ENCODE peak calls at places on chromosomes 2 and 18, in five cellular contexts. One of them, this sample, is unnamed.

GRCh38 chr2:72980535-72981217 is 63.4 kb downstream of the EMX1 start:
- DNase-seq in WTC11: no peak
- DNase-seq in HepG2: no peak
- DNase-seq in H1: no peak
- DNase-seq in K562: no peak
- DNase-seq in this sample: no peak

GRCh38 chr18:23563377-23564043 is 22.8 kb downstream of the NPC1 start:
- DNase-seq in H1: no peak
- DNase-seq in WTC11: no peak
- DNase-seq in HepG2: no peak
- DNase-seq in K562: no peak
- DNase-seq in this sample: no peak

GRCh38 chr18:80176334-80177080 is 67.4 kb downstream of the ADNP2 start:
- DNase-seq in WTC11: no peak
- DNase-seq in H1: no peak
- DNase-seq in HepG2: peak; percentile 8
- DNase-seq in K562: no peak
- DNase-seq in this sample: no peak

GRCh38 chr18:76494181-76494540 is 881 bp downstream of the ZNF516 start:
- DNase-seq in WTC11: peak; percentile 42
- DNase-seq in K562: no peak
- DNase-seq in HepG2: peak; percentile 18
- DNase-seq in H1: no peak
- DNase-seq in this sample: no peak

GRCh38 chr18:25350561-25351201 is 1.3 kb downstream of the ZNF521 start:
- DNase-seq in H1: peak; percentile 65
- DNase-seq in HepG2: no peak
- DNase-seq in K562: no peak
- DNase-seq in WTC11: peak; percentile 17
- DNase-seq in this sample: no peak

GRCh38 chr2:147275943-147276342 is 568.9 kb upstream of the ACVR2A start:
- DNase-seq in K562: no peak
- DNase-seq in HepG2: no peak
- DNase-seq in H1: peak; percentile 53
- DNase-seq in WTC11: peak; percentile 46
- DNase-seq in this sample: no peak

GRCh38 chr2:117956036-117956791 is 57.7 kb downstream of the CCDC93 start:
- DNase-seq in K562: no peak
- DNase-seq in H1: no peak
- DNase-seq in HepG2: no peak
- DNase-seq in WTC11: no peak
- DNase-seq in this sample: no peak

GRCh38 chr2:209411718-209412117 is 12.1 kb upstream of the MAP2 start:
- DNase-seq in H1: no peak
- DNase-seq in HepG2: no peak
- DNase-seq in WTC11: no peak
- DNase-seq in K562: no peak
- DNase-seq in this sample: no peak

GRCh38 chr18:36511791-36512352 is 214.4 kb downstream of the FHOD3 start:
- DNase-seq in HepG2: no peak
- DNase-seq in H1: no peak
- DNase-seq in WTC11: no peak
- DNase-seq in K562: no peak
- DNase-seq in this sample: no peak

GRCh38 chr2:220550995-220551702 is 923.7 kb downstream of the SLC4A3 start:
- DNase-seq in HepG2: no peak
- DNase-seq in H1: no peak
- DNase-seq in K562: no peak
- DNase-seq in WTC11: no peak
- DNase-seq in this sample: no peak

GRCh38 chr2:32591669-32592463 is 36.0 kb upstream of the TTC27 start:
- DNase-seq in H1: no peak
- DNase-seq in WTC11: no peak
- DNase-seq in HepG2: no peak
- DNase-seq in K562: peak; percentile 82
- DNase-seq in this sample: peak; percentile 9

GRCh38 chr2:227774011-227774624 is 28.4 kb downstream of the SCYGR8 start:
- DNase-seq in K562: peak; percentile 14
- DNase-seq in H1: peak; percentile 49
- DNase-seq in HepG2: peak; percentile 69
- DNase-seq in WTC11: peak; percentile 28
- DNase-seq in this sample: no peak

GRCh38 chr18:58378980-58379379 is 249.9 kb downstream of the ALPK2 start:
- DNase-seq in HepG2: no peak
- DNase-seq in K562: no peak
- DNase-seq in WTC11: no peak
- DNase-seq in H1: no peak
- DNase-seq in this sample: no peak

GRCh38 chr2:149598014-149598395 is 10.4 kb upstream of the MMADHC start:
- DNase-seq in K562: no peak
- DNase-seq in WTC11: no peak
- DNase-seq in HepG2: no peak
- DNase-seq in H1: no peak
- DNase-seq in this sample: no peak

GRCh38 chr2:197179744-197180498 is 130.7 kb downstream of the ANKRD44 start:
- DNase-seq in K562: no peak
- DNase-seq in HepG2: no peak
- DNase-seq in H1: no peak
- DNase-seq in WTC11: no peak
- DNase-seq in this sample: no peak

GRCh38 chr2:17976871-17977746 is 98.6 kb downstream of the KCNS3 start:
- DNase-seq in K562: no peak
- DNase-seq in HepG2: no peak
- DNase-seq in H1: no peak
- DNase-seq in WTC11: no peak
- DNase-seq in this sample: no peak

GRCh38 chr2:179932786-179933185 is 71.4 kb upstream of the ZNF385B start:
- DNase-seq in HepG2: no peak
- DNase-seq in H1: no peak
- DNase-seq in K562: no peak
- DNase-seq in WTC11: no peak
- DNase-seq in this sample: no peak

GRCh38 chr2:188333751-188334524 is 42.3 kb downstream of the GULP1 start:
- DNase-seq in HepG2: no peak
- DNase-seq in H1: no peak
- DNase-seq in WTC11: no peak
- DNase-seq in K562: peak; percentile 7
- DNase-seq in this sample: no peak

GRCh38 chr18:8117008-8117376 is 492.2 kb upstream of the RAB12 start:
- DNase-seq in HepG2: no peak
- DNase-seq in H1: no peak
- DNase-seq in WTC11: no peak
- DNase-seq in K562: no peak
- DNase-seq in this sample: no peak

GRCh38 chr2:69181806-69182427 is 168.9 kb downstream of the ANTXR1 start:
- DNase-seq in WTC11: no peak
- DNase-seq in HepG2: no peak
- DNase-seq in K562: peak; percentile 70
- DNase-seq in H1: no peak
- DNase-seq in this sample: no peak

GRCh38 chr2:174728096-174728495 is 36.2 kb downstream of the CHRNA1 start:
- DNase-seq in K562: no peak
- DNase-seq in H1: no peak
- DNase-seq in HepG2: no peak
- DNase-seq in WTC11: no peak
- DNase-seq in this sample: no peak

GRCh38 chr2:121088251-121089004 is 196.6 kb downstream of the TFCP2L1 start:
- DNase-seq in HepG2: no peak
- DNase-seq in K562: no peak
- DNase-seq in WTC11: no peak
- DNase-seq in H1: no peak
- DNase-seq in this sample: no peak

GRCh38 chr2:66962625-66963207 is 434.4 kb upstream of the ETAA1 start:
- DNase-seq in WTC11: no peak
- DNase-seq in H1: no peak
- DNase-seq in K562: no peak
- DNase-seq in HepG2: no peak
- DNase-seq in this sample: no peak

GRCh38 chr2:239953418-239954061 is 71.6 kb downstream of the NDUFA10 start:
- DNase-seq in HepG2: no peak
- DNase-seq in H1: no peak
- DNase-seq in WTC11: no peak
- DNase-seq in K562: no peak
- DNase-seq in this sample: no peak

GRCh38 chr2:204529795-204530463 is 15.3 kb upstream of the PARD3B start:
- DNase-seq in H1: no peak
- DNase-seq in K562: no peak
- DNase-seq in HepG2: no peak
- DNase-seq in WTC11: no peak
- DNase-seq in this sample: peak; percentile 8

GRCh38 chr2:200968162-200968561 is 4.7 kb upstream of the ORC2 start:
- DNase-seq in WTC11: no peak
- DNase-seq in K562: no peak
- DNase-seq in H1: no peak
- DNase-seq in HepG2: peak; percentile 62
- DNase-seq in this sample: no peak

GRCh38 chr2:13052547-13052946 is 335.8 kb downstream of the TRIB2 start:
- DNase-seq in H1: no peak
- DNase-seq in HepG2: no peak
- DNase-seq in WTC11: no peak
- DNase-seq in K562: no peak
- DNase-seq in this sample: no peak

GRCh38 chr2:13050764-13051163 is 334.0 kb downstream of the TRIB2 start:
- DNase-seq in K562: no peak
- DNase-seq in WTC11: no peak
- DNase-seq in HepG2: no peak
- DNase-seq in H1: no peak
- DNase-seq in this sample: no peak

GRCh38 chr2:13046557-13047165 is 329.9 kb downstream of the TRIB2 start:
- DNase-seq in WTC11: no peak
- DNase-seq in K562: peak; percentile 11
- DNase-seq in HepG2: peak; percentile 4
- DNase-seq in H1: no peak
- DNase-seq in this sample: no peak
- TF ChIP-seq ATF2 in WTC11: no peak
- TF ChIP-seq ATF2 in K562: no peak
- TF ChIP-seq ATF2 in HepG2: no peak
- TF ChIP-seq ATF2 in H1: no peak
- TF ChIP-seq ATF2 in this sample: no peak

GRCh38 chr2:191740776-191741175 is 62.8 kb downstream of the NABP1 start:
- DNase-seq in HepG2: no peak
- DNase-seq in WTC11: no peak
- DNase-seq in K562: no peak
- DNase-seq in H1: no peak
- DNase-seq in this sample: no peak
- TF ChIP-seq ATF2 in HepG2: no peak
- TF ChIP-seq ATF2 in WTC11: no peak
- TF ChIP-seq ATF2 in K562: no peak
- TF ChIP-seq ATF2 in H1: no peak
- TF ChIP-seq ATF2 in this sample: no peak

GRCh38 chr2:71064110-71064611 is 4.3 kb upstream of the NAGK start:
- DNase-seq in HepG2: no peak
- DNase-seq in K562: peak; percentile 17
- DNase-seq in H1: no peak
- DNase-seq in WTC11: no peak
- DNase-seq in this sample: no peak

GRCh38 chr2:71063216-71063615 is 5.2 kb upstream of the NAGK start:
- DNase-seq in WTC11: no peak
- DNase-seq in K562: no peak
- DNase-seq in HepG2: no peak
- DNase-seq in H1: no peak
- DNase-seq in this sample: no peak

GRCh38 chr2:71067567-71068217 is 756 bp upstream of the NAGK start:
- DNase-seq in H1: no peak
- DNase-seq in WTC11: peak; percentile 22
- DNase-seq in K562: no peak
- DNase-seq in HepG2: no peak
- DNase-seq in this sample: no peak

GRCh38 chr2:71066856-71067255 is 1.6 kb upstream of the NAGK start:
- DNase-seq in K562: no peak
- DNase-seq in H1: no peak
- DNase-seq in WTC11: no peak
- DNase-seq in HepG2: no peak
- DNase-seq in this sample: no peak

DNA sequence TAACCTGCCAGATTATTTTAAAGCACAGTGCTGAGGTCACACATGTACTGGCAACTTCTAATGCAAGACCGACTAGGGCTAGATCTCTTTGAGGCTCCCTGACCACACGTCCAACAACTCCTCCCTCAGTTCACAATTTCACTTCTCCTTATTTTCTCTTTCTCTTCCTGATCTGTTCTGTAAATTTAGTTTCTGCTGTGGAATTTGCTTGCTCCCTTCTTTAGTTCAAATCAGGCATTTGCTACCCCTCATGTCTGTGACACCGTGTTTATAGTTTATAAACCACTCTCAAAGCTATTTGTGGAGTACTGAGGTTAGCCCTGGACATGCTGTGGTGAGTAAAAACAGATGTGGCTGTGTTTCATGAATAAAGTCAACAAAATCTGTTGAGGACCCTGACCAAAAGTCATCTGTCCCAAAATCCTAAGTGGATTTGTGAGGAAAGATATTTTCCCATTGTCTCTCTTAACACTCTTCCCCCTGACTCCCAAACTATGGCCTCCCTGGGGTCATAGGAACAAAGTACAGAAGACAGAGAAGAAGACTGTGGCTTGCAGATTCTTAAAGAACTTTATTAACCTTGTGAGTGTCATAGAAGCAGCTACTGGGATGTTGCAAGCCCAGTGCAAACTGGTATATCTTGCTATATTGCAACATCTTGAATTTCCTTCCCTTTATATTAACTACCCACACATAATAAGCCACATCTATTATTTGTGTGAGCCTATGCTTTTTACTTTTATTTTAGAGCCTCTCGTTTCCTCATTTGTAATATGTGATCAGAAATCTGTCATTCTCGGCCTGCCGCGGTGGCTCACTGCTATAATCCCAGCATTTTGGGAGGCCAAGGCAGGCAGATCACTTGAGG is 3.5 kb upstream of the NAGK start:
- DNase-seq in WTC11: no peak
- DNase-seq in K562: no peak
- DNase-seq in HepG2: no peak
- DNase-seq in H1: no peak
- DNase-seq in this sample: peak; percentile 80
- TF ChIP-seq ATF2 in WTC11: no peak
- TF ChIP-seq ATF2 in K562: no peak
- TF ChIP-seq ATF2 in HepG2: no peak
- TF ChIP-seq ATF2 in H1: no peak
- TF ChIP-seq ATF2 in this sample: no peak

GRCh38 chr2:15940661-15941482 is 522 bp downstream of the MYCN start:
- DNase-seq in WTC11: peak; percentile 25
- DNase-seq in H1: peak; percentile 68
- DNase-seq in HepG2: no peak
- DNase-seq in K562: no peak
- DNase-seq in this sample: no peak

GRCh38 chr2:15942711-15943345 is 2.5 kb downstream of the MYCN start:
- DNase-seq in H1: no peak
- DNase-seq in WTC11: no peak
- DNase-seq in K562: no peak
- DNase-seq in HepG2: no peak
- DNase-seq in this sample: no peak

GRCh38 chr2:15943378-15943851 is 3.1 kb downstream of the MYCN start:
- DNase-seq in HepG2: no peak
- DNase-seq in H1: peak; percentile 71
- DNase-seq in K562: peak; percentile 14
- DNase-seq in WTC11: peak; percentile 69
- DNase-seq in this sample: no peak

GRCh38 chr2:15941483-15941853 is 1.1 kb downstream of the MYCN start:
- DNase-seq in WTC11: peak; percentile 79
- DNase-seq in K562: no peak
- DNase-seq in H1: peak; percentile 74
- DNase-seq in HepG2: no peak
- DNase-seq in this sample: no peak

GRCh38 chr2:15941970-15942710 is 1.8 kb downstream of the MYCN start:
- DNase-seq in K562: no peak
- DNase-seq in HepG2: no peak
- DNase-seq in H1: peak; percentile 72
- DNase-seq in WTC11: peak; percentile 53
- DNase-seq in this sample: no peak
- TF ChIP-seq ATF2 in K562: no peak
- TF ChIP-seq ATF2 in HepG2: no peak
- TF ChIP-seq ATF2 in H1: no peak
- TF ChIP-seq ATF2 in WTC11: no peak
- TF ChIP-seq ATF2 in this sample: no peak